ENCODE peak calls at places on chromosomes 11 and 22, in five cellular contexts. F is HL-60, Q is cardiac muscle cell, W is AG04449, Z is astrocyte of the spinal cord. I is an unnamed sample.

GRCh38 chr11:86495341-86495740 is 120.7 kb downstream of the CCDC81 start:
- DNase-seq in Q (no peak), F (no peak), Z (peak; percentile 36), W (no peak), I (no peak)

GRCh38 chr11:66489636-66490035 is 9.4 kb downstream of the DPP3 start:
- DNase-seq in F (no peak), Z (no peak), W (no peak), Q (no peak), I (no peak)

GRCh38 chr22:41636467-41636866 is 15.4 kb downstream of the XRCC6 start:
- DNase-seq in F (no peak), W (no peak), Z (peak; percentile 49), Q (peak; percentile 7), I (no peak)

GRCh38 chr22:44199866-44200265 is 19.1 kb downstream of the PARVG start:
- DNase-seq in Q (no peak), F (no peak), Z (no peak), W (no peak), I (no peak)

GRCh38 chr11:65437436-65438227 is 15.0 kb downstream of the NEAT1 start:
- DNase-seq in Z (peak; percentile 41), F (no peak), Q (peak; percentile 32), W (no peak), I (peak; percentile 20)

GRCh38 chr11:64178203-64178602 is 7.8 kb upstream of the STIP1 start:
- DNase-seq in F (no peak), W (no peak), Q (no peak), Z (no peak), I (no peak)

GRCh38 chr11:14446701-14447169 is 52.9 kb downstream of the COPB1 start:
- DNase-seq in Q (peak; percentile 34), F (no peak), Z (peak; percentile 48), W (no peak), I (no peak)

GRCh38 chr22:44192098-44192810 is 11.5 kb downstream of the PARVG start:
- DNase-seq in W (no peak), Z (no peak), F (peak; percentile 76), Q (peak; percentile 13), I (no peak)

GRCh38 chr11:30758946-30759501 is 172.9 kb upstream of the MPPED2 start:
- DNase-seq in Z (no peak), Q (no peak), W (no peak), F (no peak), I (no peak)

GRCh38 chr11:75946531-75947530 is 131.8 kb downstream of the UVRAG start:
- DNase-seq in Q (peak; percentile 83), Z (peak; percentile 89), F (no peak), W (no peak), I (no peak)

GRCh38 chr11:70463478-70464255 is 65.3 kb downstream of the CTTN start:
- DNase-seq in Q (no peak), Z (no peak), W (no peak), F (no peak), I (no peak)

DNA sequence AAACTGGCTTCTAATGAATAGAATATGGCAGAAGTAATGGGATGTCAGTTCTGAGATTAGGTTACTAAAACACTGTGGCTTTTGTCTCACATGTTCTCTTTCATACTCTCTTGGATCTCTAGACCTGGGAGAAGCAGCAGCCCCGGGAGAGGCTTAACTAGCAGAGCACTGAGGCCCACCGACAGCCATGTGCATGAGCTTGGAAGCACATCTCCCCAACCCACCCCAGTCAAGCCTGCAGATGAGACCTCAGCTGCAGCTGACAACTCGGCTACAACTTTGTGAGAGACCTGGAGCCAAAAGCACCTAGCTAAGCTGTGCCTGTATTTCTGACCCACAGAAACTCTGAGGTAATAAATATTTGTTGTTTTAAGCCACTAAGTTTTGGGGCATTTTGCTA is 100.8 kb downstream of the TRIM29 start:
- DNase-seq in Q (no peak), F (no peak), Z (no peak), W (no peak), I (no peak)
- TF ChIP-seq CTCF in Q (no peak), F (no peak), Z (no peak), W (no peak), I (no peak)

GRCh38 chr11:44766112-44766971 is 39.6 kb downstream of the TSPAN18 start:
- DNase-seq in Q (peak; percentile 93), F (no peak), W (no peak), Z (peak; percentile 93), I (no peak)
- TF ChIP-seq CTCF in Q (peak; percentile 25), F (no peak), W (no peak), Z (no peak), I (no peak)

DNA sequence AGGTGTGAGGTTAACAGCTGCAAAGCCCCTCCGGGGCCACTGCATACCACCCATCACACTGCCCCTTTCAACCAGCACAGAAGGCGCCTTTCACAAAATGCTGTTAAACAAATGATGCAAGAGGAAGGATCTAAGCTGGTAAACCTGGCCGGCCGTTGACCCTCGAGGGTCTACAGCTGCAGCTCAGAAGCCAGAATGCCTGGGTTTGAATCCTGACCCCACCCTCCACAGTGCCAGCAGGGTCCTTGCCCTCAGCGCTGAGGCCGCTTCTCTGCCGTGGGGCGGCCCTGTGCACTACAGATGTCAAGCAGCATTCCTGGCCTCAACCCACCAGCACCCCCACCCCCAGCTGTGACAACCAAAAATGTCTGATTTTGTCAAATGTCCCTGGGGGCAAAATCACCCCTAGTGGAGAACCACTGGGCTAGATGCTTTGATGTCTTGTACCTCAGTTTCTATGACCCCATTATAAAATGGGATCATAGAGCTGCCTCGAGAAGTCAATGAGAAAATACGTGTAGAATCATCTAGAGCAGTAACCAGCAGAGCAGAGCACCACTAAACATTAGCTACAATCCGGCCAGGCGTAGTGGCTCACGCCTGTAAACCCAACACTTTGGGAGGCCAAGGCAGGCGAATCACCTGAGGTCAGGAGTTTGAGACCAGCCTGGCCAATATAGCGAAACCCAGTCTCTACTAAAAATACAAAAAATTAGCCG is 77.9 kb downstream of the CELSR1 start:
- DNase-seq in Z (no peak), F (no peak), W (no peak), Q (no peak), I (no peak)
- TF ChIP-seq CTCF in Z (no peak), F (no peak), W (no peak), Q (no peak), I (no peak)

DNA sequence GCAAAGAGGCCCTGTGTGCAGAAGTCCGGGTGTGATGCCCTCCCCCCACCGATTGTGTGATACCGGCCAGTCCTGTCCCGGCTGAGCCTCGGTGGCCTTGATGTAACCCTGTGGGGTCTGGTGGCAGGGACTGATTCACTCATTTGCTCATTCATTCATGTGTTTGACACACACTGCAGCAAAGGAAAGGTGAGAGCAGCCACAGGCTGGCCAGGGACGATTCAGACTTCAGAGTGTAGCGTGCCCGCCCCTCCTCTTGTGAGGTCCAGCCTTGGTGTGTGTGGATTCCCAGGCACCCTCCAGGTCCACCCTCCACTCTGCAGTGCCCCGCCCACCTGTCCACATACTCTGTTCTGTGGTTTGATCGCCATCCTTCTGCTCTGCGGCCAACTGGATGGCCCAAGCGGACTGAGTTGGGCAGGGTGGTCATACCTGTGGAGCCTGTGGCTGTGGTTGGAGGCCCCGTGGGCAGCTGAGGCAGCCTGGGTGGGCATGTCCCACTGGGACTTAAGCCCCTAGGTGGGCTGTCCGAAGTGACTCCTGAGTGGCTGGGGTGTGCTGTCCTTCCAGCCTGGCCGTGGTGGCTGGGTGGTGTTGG is 58.0 kb upstream of the CCDC188 start:
- DNase-seq in F (no peak), W (no peak), Z (no peak), Q (no peak), I (no peak)
- TF ChIP-seq CTCF in F (no peak), W (no peak), Z (no peak), Q (no peak), I (no peak)

I was measured in omental fat pad.